ENCODE peak calls at places on chromosomes 12 and 14, in ten cellular contexts. One of them, this sample, is unnamed.

GRCh38 chr14:76968621-76969063 is 59.9 kb downstream of the IRF2BPL start:
- DNase-seq in posterior vena cava: no peak
- DNase-seq in kidney epithelial cell: no peak
- DNase-seq in neuronal stem cell: no peak
- DNase-seq in neural progenitor cell: no peak
- DNase-seq in stimulated activated CD4-positive, alpha-beta T cell treated with anti-CD3 and anti-CD28 coated beads, Interleukin-1b, Interleukin-23, amount 100 ng/mL, for 48 hours: no peak
- DNase-seq in substantia nigra: no peak
- DNase-seq in HS-5: no peak
- DNase-seq in NCI-H460: no peak
- DNase-seq in CD8-positive, alpha-beta T cell: no peak
- DNase-seq in this sample: no peak

GRCh38 chr14:101814869-101815268 is 53.4 kb downstream of the PPP2R5C start:
- DNase-seq in posterior vena cava: no peak
- DNase-seq in kidney epithelial cell: no peak
- DNase-seq in neuronal stem cell: no peak
- DNase-seq in neural progenitor cell: no peak
- DNase-seq in stimulated activated CD4-positive, alpha-beta T cell treated with anti-CD3 and anti-CD28 coated beads, Interleukin-1b, Interleukin-23, amount 100 ng/mL, for 48 hours: no peak
- DNase-seq in substantia nigra: no peak
- DNase-seq in HS-5: no peak
- DNase-seq in NCI-H460: no peak
- DNase-seq in CD8-positive, alpha-beta T cell: no peak
- DNase-seq in this sample: no peak

GRCh38 chr12:111457577-111457976 is 51.9 kb downstream of the SH2B3 start:
- DNase-seq in posterior vena cava: no peak
- DNase-seq in kidney epithelial cell: no peak
- DNase-seq in neuronal stem cell: no peak
- DNase-seq in neural progenitor cell: no peak
- DNase-seq in stimulated activated CD4-positive, alpha-beta T cell treated with anti-CD3 and anti-CD28 coated beads, Interleukin-1b, Interleukin-23, amount 100 ng/mL, for 48 hours: no peak
- DNase-seq in substantia nigra: no peak
- DNase-seq in HS-5: no peak
- DNase-seq in NCI-H460: no peak
- DNase-seq in CD8-positive, alpha-beta T cell: no peak
- DNase-seq in this sample: no peak

GRCh38 chr12:23133471-23133870 is 508.5 kb downstream of the ETNK1 start:
- DNase-seq in posterior vena cava: no peak
- DNase-seq in kidney epithelial cell: no peak
- DNase-seq in neuronal stem cell: no peak
- DNase-seq in neural progenitor cell: no peak
- DNase-seq in stimulated activated CD4-positive, alpha-beta T cell treated with anti-CD3 and anti-CD28 coated beads, Interleukin-1b, Interleukin-23, amount 100 ng/mL, for 48 hours: no peak
- DNase-seq in substantia nigra: no peak
- DNase-seq in HS-5: no peak
- DNase-seq in NCI-H460: no peak
- DNase-seq in CD8-positive, alpha-beta T cell: no peak
- DNase-seq in this sample: no peak

GRCh38 chr12:114257687-114258086 is 148.3 kb downstream of the TBX5 start:
- DNase-seq in posterior vena cava: no peak
- DNase-seq in kidney epithelial cell: no peak
- DNase-seq in neuronal stem cell: no peak
- DNase-seq in neural progenitor cell: no peak
- DNase-seq in stimulated activated CD4-positive, alpha-beta T cell treated with anti-CD3 and anti-CD28 coated beads, Interleukin-1b, Interleukin-23, amount 100 ng/mL, for 48 hours: no peak
- DNase-seq in substantia nigra: no peak
- DNase-seq in HS-5: no peak
- DNase-seq in NCI-H460: no peak
- DNase-seq in CD8-positive, alpha-beta T cell: no peak
- DNase-seq in this sample: no peak

GRCh38 chr12:107369679-107370078 is 276.3 kb upstream of the CRY1 start:
- DNase-seq in posterior vena cava: no peak
- DNase-seq in kidney epithelial cell: no peak
- DNase-seq in neuronal stem cell: no peak
- DNase-seq in neural progenitor cell: no peak
- DNase-seq in stimulated activated CD4-positive, alpha-beta T cell treated with anti-CD3 and anti-CD28 coated beads, Interleukin-1b, Interleukin-23, amount 100 ng/mL, for 48 hours: peak; percentile 53
- DNase-seq in substantia nigra: no peak
- DNase-seq in HS-5: no peak
- DNase-seq in NCI-H460: no peak
- DNase-seq in CD8-positive, alpha-beta T cell: no peak
- DNase-seq in this sample: no peak

GRCh38 chr14:52863339-52863700 is 71.9 kb upstream of the GNPNAT1 start:
- DNase-seq in posterior vena cava: no peak
- DNase-seq in kidney epithelial cell: no peak
- DNase-seq in neuronal stem cell: no peak
- DNase-seq in neural progenitor cell: no peak
- DNase-seq in stimulated activated CD4-positive, alpha-beta T cell treated with anti-CD3 and anti-CD28 coated beads, Interleukin-1b, Interleukin-23, amount 100 ng/mL, for 48 hours: no peak
- DNase-seq in substantia nigra: no peak
- DNase-seq in HS-5: no peak
- DNase-seq in NCI-H460: no peak
- DNase-seq in CD8-positive, alpha-beta T cell: no peak
- DNase-seq in this sample: no peak

GRCh38 chr14:65832431-65833253 is 420.1 kb downstream of the FUT8 start:
- DNase-seq in posterior vena cava: no peak
- DNase-seq in kidney epithelial cell: no peak
- DNase-seq in neuronal stem cell: no peak
- DNase-seq in neural progenitor cell: peak; percentile 68
- DNase-seq in stimulated activated CD4-positive, alpha-beta T cell treated with anti-CD3 and anti-CD28 coated beads, Interleukin-1b, Interleukin-23, amount 100 ng/mL, for 48 hours: no peak
- DNase-seq in substantia nigra: no peak
- DNase-seq in HS-5: no peak
- DNase-seq in NCI-H460: no peak
- DNase-seq in CD8-positive, alpha-beta T cell: no peak
- DNase-seq in this sample: no peak

GRCh38 chr12:48286665-48287064 is 64.1 kb downstream of the ZNF641 start:
- DNase-seq in posterior vena cava: no peak
- DNase-seq in kidney epithelial cell: no peak
- DNase-seq in neuronal stem cell: no peak
- DNase-seq in neural progenitor cell: peak; percentile 29
- DNase-seq in stimulated activated CD4-positive, alpha-beta T cell treated with anti-CD3 and anti-CD28 coated beads, Interleukin-1b, Interleukin-23, amount 100 ng/mL, for 48 hours: no peak
- DNase-seq in substantia nigra: no peak
- DNase-seq in HS-5: no peak
- DNase-seq in NCI-H460: no peak
- DNase-seq in CD8-positive, alpha-beta T cell: no peak
- DNase-seq in this sample: peak; percentile 10

GRCh38 chr12:92065018-92065499 is 80.6 kb downstream of the BTG1 start:
- DNase-seq in posterior vena cava: no peak
- DNase-seq in kidney epithelial cell: no peak
- DNase-seq in neuronal stem cell: no peak
- DNase-seq in neural progenitor cell: no peak
- DNase-seq in stimulated activated CD4-positive, alpha-beta T cell treated with anti-CD3 and anti-CD28 coated beads, Interleukin-1b, Interleukin-23, amount 100 ng/mL, for 48 hours: peak; percentile 61
- DNase-seq in substantia nigra: peak; percentile 5
- DNase-seq in HS-5: no peak
- DNase-seq in NCI-H460: no peak
- DNase-seq in CD8-positive, alpha-beta T cell: no peak
- DNase-seq in this sample: no peak

GRCh38 chr12:11860026-11860425 is 210.6 kb downstream of the ETV6 start:
- DNase-seq in posterior vena cava: no peak
- DNase-seq in kidney epithelial cell: no peak
- DNase-seq in neuronal stem cell: no peak
- DNase-seq in neural progenitor cell: no peak
- DNase-seq in stimulated activated CD4-positive, alpha-beta T cell treated with anti-CD3 and anti-CD28 coated beads, Interleukin-1b, Interleukin-23, amount 100 ng/mL, for 48 hours: peak; percentile 52
- DNase-seq in substantia nigra: no peak
- DNase-seq in HS-5: no peak
- DNase-seq in NCI-H460: no peak
- DNase-seq in CD8-positive, alpha-beta T cell: no peak
- DNase-seq in this sample: no peak

GRCh38 chr12:23099104-23099503 is 474.1 kb downstream of the ETNK1 start:
- DNase-seq in posterior vena cava: no peak
- DNase-seq in kidney epithelial cell: no peak
- DNase-seq in neuronal stem cell: no peak
- DNase-seq in neural progenitor cell: peak; percentile 14
- DNase-seq in stimulated activated CD4-positive, alpha-beta T cell treated with anti-CD3 and anti-CD28 coated beads, Interleukin-1b, Interleukin-23, amount 100 ng/mL, for 48 hours: no peak
- DNase-seq in substantia nigra: no peak
- DNase-seq in HS-5: no peak
- DNase-seq in NCI-H460: no peak
- DNase-seq in CD8-positive, alpha-beta T cell: no peak
- DNase-seq in this sample: no peak

GRCh38 chr14:41303506-41303905 is 303.2 kb upstream of the LRFN5 start:
- DNase-seq in posterior vena cava: no peak
- DNase-seq in kidney epithelial cell: no peak
- DNase-seq in neuronal stem cell: no peak
- DNase-seq in neural progenitor cell: no peak
- DNase-seq in stimulated activated CD4-positive, alpha-beta T cell treated with anti-CD3 and anti-CD28 coated beads, Interleukin-1b, Interleukin-23, amount 100 ng/mL, for 48 hours: no peak
- DNase-seq in substantia nigra: no peak
- DNase-seq in HS-5: no peak
- DNase-seq in NCI-H460: no peak
- DNase-seq in CD8-positive, alpha-beta T cell: no peak
- DNase-seq in this sample: no peak

GRCh38 chr12:95216704-95217376 is 427 bp downstream of the FGD6 start:
- DNase-seq in posterior vena cava: no peak
- DNase-seq in kidney epithelial cell: no peak
- DNase-seq in neuronal stem cell: no peak
- DNase-seq in neural progenitor cell: no peak
- DNase-seq in stimulated activated CD4-positive, alpha-beta T cell treated with anti-CD3 and anti-CD28 coated beads, Interleukin-1b, Interleukin-23, amount 100 ng/mL, for 48 hours: no peak
- DNase-seq in substantia nigra: no peak
- DNase-seq in HS-5: no peak
- DNase-seq in NCI-H460: no peak
- DNase-seq in CD8-positive, alpha-beta T cell: no peak
- DNase-seq in this sample: no peak

GRCh38 chr12:115763376-115763775 is 514.1 kb downstream of the MED13L start:
- DNase-seq in posterior vena cava: no peak
- DNase-seq in kidney epithelial cell: no peak
- DNase-seq in neuronal stem cell: no peak
- DNase-seq in neural progenitor cell: no peak
- DNase-seq in stimulated activated CD4-positive, alpha-beta T cell treated with anti-CD3 and anti-CD28 coated beads, Interleukin-1b, Interleukin-23, amount 100 ng/mL, for 48 hours: no peak
- DNase-seq in substantia nigra: no peak
- DNase-seq in HS-5: no peak
- DNase-seq in NCI-H460: no peak
- DNase-seq in CD8-positive, alpha-beta T cell: no peak
- DNase-seq in this sample: no peak

GRCh38 chr12:54840293-54840692 is 14.0 kb upstream of the MUCL1 start:
- DNase-seq in posterior vena cava: no peak
- DNase-seq in kidney epithelial cell: no peak
- DNase-seq in neuronal stem cell: no peak
- DNase-seq in neural progenitor cell: no peak
- DNase-seq in stimulated activated CD4-positive, alpha-beta T cell treated with anti-CD3 and anti-CD28 coated beads, Interleukin-1b, Interleukin-23, amount 100 ng/mL, for 48 hours: no peak
- DNase-seq in substantia nigra: no peak
- DNase-seq in HS-5: no peak
- DNase-seq in NCI-H460: no peak
- DNase-seq in CD8-positive, alpha-beta T cell: no peak
- DNase-seq in this sample: no peak

GRCh38 chr12:120539303-120539702 is 5.1 kb downstream of the RNF10 start:
- DNase-seq in posterior vena cava: no peak
- DNase-seq in kidney epithelial cell: no peak
- DNase-seq in neuronal stem cell: no peak
- DNase-seq in neural progenitor cell: no peak
- DNase-seq in stimulated activated CD4-positive, alpha-beta T cell treated with anti-CD3 and anti-CD28 coated beads, Interleukin-1b, Interleukin-23, amount 100 ng/mL, for 48 hours: peak; percentile 23
- DNase-seq in substantia nigra: no peak
- DNase-seq in HS-5: peak; percentile 51
- DNase-seq in NCI-H460: no peak
- DNase-seq in CD8-positive, alpha-beta T cell: no peak
- DNase-seq in this sample: no peak

GRCh38 chr12:45745861-45746277 is 16.4 kb downstream of the ARID2 start:
- DNase-seq in posterior vena cava: no peak
- DNase-seq in kidney epithelial cell: no peak
- DNase-seq in neuronal stem cell: no peak
- DNase-seq in neural progenitor cell: no peak
- DNase-seq in stimulated activated CD4-positive, alpha-beta T cell treated with anti-CD3 and anti-CD28 coated beads, Interleukin-1b, Interleukin-23, amount 100 ng/mL, for 48 hours: no peak
- DNase-seq in substantia nigra: no peak
- DNase-seq in HS-5: no peak
- DNase-seq in NCI-H460: no peak
- DNase-seq in CD8-positive, alpha-beta T cell: no peak
- DNase-seq in this sample: no peak

GRCh38 chr12:57772429-57773322 is at the start of gene EEF1AKMT3:
- DNase-seq in posterior vena cava: peak; percentile 90
- DNase-seq in kidney epithelial cell: no peak
- DNase-seq in neuronal stem cell: no peak
- DNase-seq in neural progenitor cell: peak; percentile 71
- DNase-seq in stimulated activated CD4-positive, alpha-beta T cell treated with anti-CD3 and anti-CD28 coated beads, Interleukin-1b, Interleukin-23, amount 100 ng/mL, for 48 hours: peak; percentile 19
- DNase-seq in substantia nigra: peak; percentile 52
- DNase-seq in HS-5: peak; percentile 48
- DNase-seq in NCI-H460: no peak
- DNase-seq in CD8-positive, alpha-beta T cell: no peak
- DNase-seq in this sample: peak; percentile 34

GRCh38 chr14:28785096-28785952 is 18.7 kb downstream of the FOXG1 start:
- DNase-seq in posterior vena cava: no peak
- DNase-seq in kidney epithelial cell: no peak
- DNase-seq in neuronal stem cell: no peak
- DNase-seq in neural progenitor cell: peak; percentile 56
- DNase-seq in stimulated activated CD4-positive, alpha-beta T cell treated with anti-CD3 and anti-CD28 coated beads, Interleukin-1b, Interleukin-23, amount 100 ng/mL, for 48 hours: no peak
- DNase-seq in substantia nigra: no peak
- DNase-seq in HS-5: no peak
- DNase-seq in NCI-H460: no peak
- DNase-seq in CD8-positive, alpha-beta T cell: no peak
- DNase-seq in this sample: no peak

GRCh38 chr12:3627336-3627735 is 125.6 kb downstream of the CRACR2A start:
- DNase-seq in posterior vena cava: no peak
- DNase-seq in kidney epithelial cell: no peak
- DNase-seq in neuronal stem cell: no peak
- DNase-seq in neural progenitor cell: no peak
- DNase-seq in stimulated activated CD4-positive, alpha-beta T cell treated with anti-CD3 and anti-CD28 coated beads, Interleukin-1b, Interleukin-23, amount 100 ng/mL, for 48 hours: no peak
- DNase-seq in substantia nigra: no peak
- DNase-seq in HS-5: no peak
- DNase-seq in NCI-H460: no peak
- DNase-seq in CD8-positive, alpha-beta T cell: no peak
- DNase-seq in this sample: no peak

GRCh38 chr14:33773205-33774030 is 177.5 kb downstream of the EGLN3 start:
- DNase-seq in posterior vena cava: no peak
- DNase-seq in kidney epithelial cell: no peak
- DNase-seq in neuronal stem cell: no peak
- DNase-seq in neural progenitor cell: no peak
- DNase-seq in stimulated activated CD4-positive, alpha-beta T cell treated with anti-CD3 and anti-CD28 coated beads, Interleukin-1b, Interleukin-23, amount 100 ng/mL, for 48 hours: no peak
- DNase-seq in substantia nigra: no peak
- DNase-seq in HS-5: no peak
- DNase-seq in NCI-H460: no peak
- DNase-seq in CD8-positive, alpha-beta T cell: no peak
- DNase-seq in this sample: no peak

GRCh38 chr12:2170376-2170775 is 117.6 kb downstream of the CACNA1C start:
- DNase-seq in posterior vena cava: no peak
- DNase-seq in kidney epithelial cell: no peak
- DNase-seq in neuronal stem cell: no peak
- DNase-seq in neural progenitor cell: no peak
- DNase-seq in stimulated activated CD4-positive, alpha-beta T cell treated with anti-CD3 and anti-CD28 coated beads, Interleukin-1b, Interleukin-23, amount 100 ng/mL, for 48 hours: no peak
- DNase-seq in substantia nigra: no peak
- DNase-seq in HS-5: no peak
- DNase-seq in NCI-H460: no peak
- DNase-seq in CD8-positive, alpha-beta T cell: no peak
- DNase-seq in this sample: no peak

GRCh38 chr14:57364659-57365450 is 25.5 kb upstream of the NAA30 start:
- DNase-seq in posterior vena cava: no peak
- DNase-seq in kidney epithelial cell: no peak
- DNase-seq in neuronal stem cell: no peak
- DNase-seq in neural progenitor cell: peak; percentile 84
- DNase-seq in stimulated activated CD4-positive, alpha-beta T cell treated with anti-CD3 and anti-CD28 coated beads, Interleukin-1b, Interleukin-23, amount 100 ng/mL, for 48 hours: no peak
- DNase-seq in substantia nigra: no peak
- DNase-seq in HS-5: no peak
- DNase-seq in NCI-H460: no peak
- DNase-seq in CD8-positive, alpha-beta T cell: no peak
- DNase-seq in this sample: no peak

GRCh38 chr12:108152179-108152538 is 23.1 kb downstream of the WSCD2 start:
- DNase-seq in posterior vena cava: peak; percentile 68
- DNase-seq in kidney epithelial cell: no peak
- DNase-seq in neuronal stem cell: no peak
- DNase-seq in neural progenitor cell: no peak
- DNase-seq in stimulated activated CD4-positive, alpha-beta T cell treated with anti-CD3 and anti-CD28 coated beads, Interleukin-1b, Interleukin-23, amount 100 ng/mL, for 48 hours: no peak
- DNase-seq in substantia nigra: no peak
- DNase-seq in HS-5: no peak
- DNase-seq in NCI-H460: no peak
- DNase-seq in CD8-positive, alpha-beta T cell: no peak
- DNase-seq in this sample: no peak

GRCh38 chr12:111048991-111049390 is 128.6 kb upstream of the MYL2 start:
- DNase-seq in posterior vena cava: no peak
- DNase-seq in kidney epithelial cell: no peak
- DNase-seq in neuronal stem cell: no peak
- DNase-seq in neural progenitor cell: no peak
- DNase-seq in stimulated activated CD4-positive, alpha-beta T cell treated with anti-CD3 and anti-CD28 coated beads, Interleukin-1b, Interleukin-23, amount 100 ng/mL, for 48 hours: no peak
- DNase-seq in substantia nigra: no peak
- DNase-seq in HS-5: no peak
- DNase-seq in NCI-H460: no peak
- DNase-seq in CD8-positive, alpha-beta T cell: no peak
- DNase-seq in this sample: no peak

GRCh38 chr12:21526053-21526452 is at the start of gene SPX:
- DNase-seq in posterior vena cava: no peak
- DNase-seq in kidney epithelial cell: peak; percentile 9
- DNase-seq in neuronal stem cell: no peak
- DNase-seq in neural progenitor cell: no peak
- DNase-seq in stimulated activated CD4-positive, alpha-beta T cell treated with anti-CD3 and anti-CD28 coated beads, Interleukin-1b, Interleukin-23, amount 100 ng/mL, for 48 hours: no peak
- DNase-seq in substantia nigra: no peak
- DNase-seq in HS-5: no peak
- DNase-seq in NCI-H460: peak; percentile 83
- DNase-seq in CD8-positive, alpha-beta T cell: no peak
- DNase-seq in this sample: no peak

GRCh38 chr12:111409403-111410228 is 3.9 kb downstream of the SH2B3 start:
- DNase-seq in posterior vena cava: peak; percentile 85
- DNase-seq in kidney epithelial cell: no peak
- DNase-seq in neuronal stem cell: no peak
- DNase-seq in neural progenitor cell: no peak
- DNase-seq in stimulated activated CD4-positive, alpha-beta T cell treated with anti-CD3 and anti-CD28 coated beads, Interleukin-1b, Interleukin-23, amount 100 ng/mL, for 48 hours: no peak
- DNase-seq in substantia nigra: peak; percentile 13
- DNase-seq in HS-5: no peak
- DNase-seq in NCI-H460: peak; percentile 91
- DNase-seq in CD8-positive, alpha-beta T cell: no peak
- DNase-seq in this sample: peak; percentile 23